ENCODE peak calls at places on chromosome 2, in eight cellular contexts. A is HL-60, S is cardiac muscle cell, V is type B pancreatic cell, E is upper lobe of right lung, N is mucosa of descending colon, X is endothelial cell, Z is heart right ventricle. H is an unnamed sample.

GRCh38 chr2:217622205-217622621 is 380.6 kb downstream of the TNS1 start:
- DNase-seq in A (no peak), S (no peak), V (no peak), E (no peak), N (peak; percentile 42), X (no peak), Z (no peak), H (no peak)

GRCh38 chr2:240456607-240457222 is 21.3 kb downstream of the GPC1 start:
- DNase-seq in A (no peak), S (no peak), V (no peak), E (no peak), N (no peak), X (no peak), Z (peak; percentile 11), H (no peak)

GRCh38 chr2:229980440-229981184 is 58.3 kb downstream of the FBXO36 start:
- DNase-seq in A (no peak), S (peak; percentile 49), V (no peak), E (no peak), N (peak; percentile 35), X (peak; percentile 6), Z (peak; percentile 56), H (no peak)

GRCh38 chr2:119764832-119765231 is 5.1 kb downstream of the PTPN4 start:
- DNase-seq in A (no peak), S (no peak), V (no peak), E (no peak), N (no peak), X (no peak), Z (no peak), H (no peak)

GRCh38 chr2:223914349-223914748 is 30.8 kb downstream of the WDFY1 start:
- DNase-seq in A (no peak), S (no peak), V (no peak), E (no peak), N (no peak), X (no peak), Z (no peak), H (no peak)

GRCh38 chr2:26080356-26080755 is 46.5 kb downstream of the RAB10 start:
- DNase-seq in A (no peak), S (no peak), V (no peak), E (no peak), N (no peak), X (no peak), Z (no peak), H (no peak)

GRCh38 chr2:160667811-160668210 is 174.2 kb upstream of the RBMS1 start:
- DNase-seq in A (no peak), S (no peak), V (no peak), E (no peak), N (no peak), X (no peak), Z (no peak), H (no peak)

GRCh38 chr2:241598487-241598886 is 38.5 kb downstream of the THAP4 start:
- DNase-seq in A (no peak), S (no peak), V (no peak), E (peak; percentile 61), N (no peak), X (no peak), Z (no peak), H (no peak)

GRCh38 chr2:15563227-15564100 is 2.3 kb upstream of the NBAS start:
- DNase-seq in A (no peak), S (no peak), V (no peak), E (no peak), N (no peak), X (no peak), Z (no peak), H (no peak)

GRCh38 chr2:183283176-183283575 is 158.9 kb downstream of the NUP35 start:
- DNase-seq in A (no peak), S (no peak), V (no peak), E (no peak), N (no peak), X (no peak), Z (no peak), H (no peak)

GRCh38 chr2:62723253-62723652 is 17.7 kb downstream of the EHBP1 start:
- DNase-seq in A (no peak), S (no peak), V (no peak), E (no peak), N (no peak), X (no peak), Z (no peak), H (no peak)

GRCh38 chr2:111704246-111704645 is 179.7 kb downstream of the ANAPC1 start:
- DNase-seq in A (no peak), S (no peak), V (peak; percentile 45), E (no peak), N (no peak), X (no peak), Z (no peak), H (no peak)

GRCh38 chr2:204024503-204024902 is 87.9 kb downstream of the ICOS start:
- DNase-seq in A (no peak), S (peak; percentile 37), V (no peak), E (no peak), N (no peak), X (peak; percentile 40), Z (no peak), H (no peak)

GRCh38 chr2:86441789-86442641 is 844 bp downstream of the KDM3A start:
- DNase-seq in A (peak; percentile 36), S (peak; percentile 56), V (peak; percentile 72), E (peak; percentile 81), N (peak; percentile 74), X (peak; percentile 67), Z (peak; percentile 59), H (peak; percentile 70)

GRCh38 chr2:170525566-170525900 is 189.6 kb upstream of the SP5 start:
- DNase-seq in A (no peak), S (no peak), V (no peak), E (peak; percentile 63), N (peak; percentile 42), X (no peak), Z (peak; percentile 36), H (no peak)

GRCh38 chr2:73089270-73090030 is 17.9 kb upstream of the SFXN5 start:
- DNase-seq in A (no peak), S (no peak), V (no peak), E (no peak), N (no peak), X (no peak), Z (no peak), H (no peak)

GRCh38 chr2:45275235-45275805 is 266.1 kb upstream of the SIX2 start:
- DNase-seq in A (no peak), S (no peak), V (no peak), E (no peak), N (no peak), X (no peak), Z (no peak), H (no peak)

GRCh38 chr2:15932394-15933183 is 7.8 kb upstream of the MYCN start:
- DNase-seq in A (no peak), S (no peak), V (no peak), E (no peak), N (no peak), X (no peak), Z (no peak), H (no peak)

DNA sequence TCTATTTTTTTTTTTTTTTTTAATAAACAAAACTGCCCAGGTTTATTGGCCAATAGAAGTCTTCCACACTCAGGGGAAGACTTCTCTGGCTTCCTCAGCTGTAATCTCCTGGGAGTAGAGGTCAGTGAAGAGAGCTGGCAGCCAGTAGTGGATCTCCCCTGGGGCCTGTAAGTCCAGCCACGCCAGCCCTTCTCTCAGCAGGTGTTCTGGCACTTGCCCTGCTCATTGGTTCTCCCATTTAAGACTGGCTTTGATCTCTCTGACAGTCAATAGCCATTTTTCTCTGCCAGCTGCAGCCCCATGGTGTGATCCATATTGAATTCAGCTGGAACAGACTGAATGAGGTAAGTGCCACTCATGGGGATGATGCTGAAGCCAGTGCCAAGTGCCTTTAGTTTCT is 170.6 kb upstream of the SPHKAP start:
- DNase-seq in A (no peak), S (no peak), V (no peak), E (no peak), N (no peak), X (no peak), Z (no peak), H (no peak)
- TF ChIP-seq CTCF in A (no peak), S (no peak), V (no peak), E (no peak), N (no peak), X (no peak), Z (no peak), H (no peak)

GRCh38 chr2:38446418-38446817 is 69.3 kb upstream of the ATL2 start:
- DNase-seq in A (no peak), S (no peak), V (no peak), E (no peak), N (no peak), X (no peak), Z (no peak), H (no peak)
- TF ChIP-seq CTCF in A (no peak), S (peak; percentile 15), V (no peak), E (peak; percentile 25), N (no peak), X (no peak), Z (peak; percentile 18), H (no peak)

DNA sequence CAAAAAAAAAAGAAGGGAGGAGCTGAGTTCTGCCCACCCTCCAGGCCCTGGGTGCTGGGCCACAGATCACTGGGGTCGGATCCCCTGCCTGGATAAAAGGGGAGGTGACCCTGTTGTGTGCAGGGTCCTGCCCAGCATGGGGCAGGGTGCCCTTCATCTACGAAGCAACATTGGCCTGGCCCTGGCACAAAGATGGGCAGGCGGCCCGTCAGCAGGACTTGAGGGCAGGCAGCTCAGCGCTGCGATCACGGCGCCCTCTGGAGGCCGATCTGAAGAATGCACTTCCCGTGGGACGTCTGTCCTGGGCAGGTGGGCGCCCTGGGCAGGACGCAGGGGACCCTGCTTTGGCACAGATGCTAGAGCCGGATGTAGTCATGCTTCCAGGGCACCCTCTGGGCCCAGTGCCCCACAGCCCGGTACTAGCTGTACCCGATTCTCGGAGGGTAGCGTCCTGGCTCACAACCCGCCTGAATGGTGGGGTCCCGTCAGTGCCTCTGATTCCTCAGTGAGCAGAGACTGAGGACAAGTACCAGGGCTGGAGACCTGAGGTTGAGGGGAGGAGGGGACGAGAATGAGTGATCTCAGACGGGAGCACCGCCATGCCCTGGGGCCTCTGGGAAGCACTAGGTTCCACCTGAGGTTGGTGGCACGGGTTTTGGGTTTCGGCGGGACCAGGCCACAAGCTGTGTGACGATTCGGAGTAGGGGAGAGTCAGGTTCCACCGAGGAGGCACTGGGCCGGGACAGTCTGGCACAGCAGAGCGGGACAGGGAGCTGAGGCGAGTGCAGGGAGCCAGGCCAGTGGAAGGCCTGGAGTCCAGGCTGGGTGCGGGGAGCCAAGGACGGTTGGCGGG is 18.0 kb downstream of the ARID5A start:
- DNase-seq in A (peak; percentile 44), S (peak; percentile 68), V (no peak), E (peak; percentile 85), N (peak; percentile 71), X (peak; percentile 70), Z (peak; percentile 81), H (peak; percentile 68)
- TF ChIP-seq CTCF in A (peak; percentile 68), S (peak; percentile 91), V (peak; percentile 98), E (peak; percentile 96), N (peak; percentile 88), X (peak; percentile 95), Z (peak; percentile 98), H (peak; percentile 99)

DNA sequence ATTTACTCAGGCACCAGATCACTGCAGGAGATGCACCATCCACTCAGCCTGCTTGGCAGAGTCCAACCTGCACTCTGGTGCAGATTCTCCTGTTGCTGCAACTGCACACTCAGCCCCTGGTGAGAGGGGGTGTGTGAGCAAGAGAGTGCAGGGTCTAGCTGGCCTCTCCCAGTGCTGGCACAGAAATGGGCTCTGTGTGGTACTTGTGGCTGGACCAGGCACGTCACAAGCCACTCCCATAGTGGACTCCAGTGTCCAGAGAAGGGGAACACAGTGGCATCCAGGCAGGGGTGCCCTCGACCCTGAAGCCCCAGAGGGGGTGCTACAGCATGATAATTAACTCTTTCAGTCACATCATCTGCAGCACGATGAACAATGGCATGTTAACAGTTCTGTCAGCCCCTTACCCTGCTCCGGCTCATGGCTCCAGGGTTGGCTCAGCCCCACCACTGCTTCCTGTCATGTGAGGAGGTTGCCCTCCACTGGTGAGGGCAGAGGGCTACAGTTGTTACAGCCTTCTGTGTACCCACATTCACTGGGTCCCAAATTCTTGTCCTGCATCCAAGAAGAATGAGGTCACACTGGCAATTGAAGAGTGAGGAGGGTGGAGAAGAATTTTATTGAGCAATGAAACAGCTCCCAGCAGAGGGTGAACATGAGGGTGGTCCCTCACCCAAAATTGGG is 135.7 kb downstream of the EVA1A start:
- DNase-seq in A (no peak), S (no peak), V (no peak), E (peak; percentile 62), N (no peak), X (no peak), Z (no peak), H (no peak)
- TF ChIP-seq CTCF in A (no peak), S (no peak), V (peak; percentile 31), E (no peak), N (no peak), X (no peak), Z (no peak), H (no peak)